ENCODE peak calls at places on chromosomes 4 and X, in ten cellular contexts. A is natural killer cell, T is nephron progenitor cell, L is endothelial cell of umbilical vein, F is colonic mucosa, I is fibroblast of pulmonary artery, R is hepatocyte, S is fibroblast of the aortic adventitia, J is brain microvascular endothelial cell, V is choroid plexus epithelial cell. K is an unnamed sample.

GRCh38 chrX:107691024-107691448 is 62.7 kb downstream of the PRPS1 start:
- DNase-seq in I (no peak), T (no peak), S (no peak), J (no peak), F (no peak), V (peak), L (no peak), A (no peak), R (no peak), K (no peak)

GRCh38 chr4:137545461-137545861 is 13.2 kb upstream of the PCDH18 start:
- DNase-seq in J (peak), R (peak), F (no peak), A (no peak), S (peak), I (peak), T (no peak), V (peak), L (no peak), K (no peak)

GRCh38 chrX:292900-293897 is 12.0 kb downstream of the PLCXD1 start:
- DNase-seq in J (no peak), A (no peak), T (no peak), S (no peak), F (peak), R (no peak), L (no peak), V (no peak), I (no peak), K (no peak)

GRCh38 chrX:9948406-9948805 is 18.8 kb upstream of the CLDN34 start:
- DNase-seq in T (no peak), S (no peak), I (no peak), A (no peak), V (no peak), L (no peak), F (no peak), J (no peak), R (no peak), K (no peak)

GRCh38 chrX:151151668-151152267 is 24.6 kb upstream of the GPR50 start:
- DNase-seq in R (peak), L (peak), S (peak), V (peak), F (peak), A (no peak), I (peak), T (peak), J (peak), K (peak)

GRCh38 chrX:29851971-29852605 is 363.3 kb upstream of the MAGEB2 start:
- DNase-seq in I (no peak), J (no peak), V (no peak), S (peak), A (no peak), T (no peak), R (no peak), F (no peak), L (no peak), K (no peak)

GRCh38 chr4:147361726-147362125 is 119.2 kb upstream of the EDNRA start:
- DNase-seq in J (peak), T (no peak), V (peak), F (peak), S (peak), L (peak), R (peak), A (no peak), I (peak), K (no peak)

GRCh38 chrX:2819345-2820130 is 9.2 kb upstream of the GYG2 start:
- DNase-seq in L (peak), V (peak), T (no peak), R (peak), S (peak), I (peak), A (no peak), J (no peak), F (peak), K (no peak)

GRCh38 chr4:17232575-17233253 is 279.2 kb downstream of the QDPR start:
- DNase-seq in V (peak), F (no peak), R (peak), L (peak), S (peak), I (peak), A (no peak), T (no peak), J (peak), K (no peak)

GRCh38 chrX:93673869-93674271 is at the start of gene FAM133A:
- DNase-seq in T (no peak), F (no peak), L (no peak), A (no peak), S (peak), V (peak), J (no peak), R (peak), I (peak), K (no peak)

GRCh38 chrX:41664307-41665299 is 24.2 kb upstream of the GPR34 start:
- DNase-seq in I (peak), V (peak), F (no peak), R (no peak), A (no peak), T (no peak), L (no peak), S (no peak), J (no peak), K (no peak)

GRCh38 chr4:104549736-104550135 is 55.0 kb upstream of the CXXC4 start:
- DNase-seq in F (no peak), T (no peak), A (no peak), L (no peak), R (no peak), J (no peak), V (no peak), S (no peak), I (no peak), K (no peak)

GRCh38 chr4:40840985-40841571 is 91.3 kb downstream of the NSUN7 start:
- DNase-seq in T (peak), L (peak), J (peak), F (peak), S (peak), I (peak), V (peak), R (peak), A (no peak), K (peak)

GRCh38 chr4:146916479-146917076 is 29.1 kb downstream of the TTC29 start:
- DNase-seq in V (peak), T (peak), S (peak), I (peak), F (no peak), L (peak), J (peak), R (peak), A (no peak), K (peak)

DNA sequence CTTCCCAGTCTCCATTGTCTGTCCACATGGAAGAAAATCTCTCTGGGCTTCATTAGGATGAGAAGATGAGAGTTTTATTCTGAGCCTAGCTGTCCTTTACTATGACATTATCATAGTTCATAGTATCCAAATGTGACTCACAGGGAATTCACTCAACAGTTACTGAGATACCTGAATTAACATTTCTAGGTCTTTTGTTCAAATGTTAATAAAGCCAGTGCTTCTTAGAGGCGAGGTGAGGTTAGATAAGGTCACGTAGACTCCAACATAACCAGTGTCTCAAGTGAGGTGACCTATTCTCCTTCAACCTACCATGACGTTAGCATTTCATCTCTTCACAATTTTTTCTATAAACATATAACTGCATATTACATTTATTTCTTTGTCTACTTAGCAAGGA is 67.2 kb downstream of the PALLD start:
- DNase-seq in S (no peak), V (no peak), F (no peak), R (no peak), T (no peak), A (no peak), I (no peak), J (no peak), L (no peak), K (no peak)
- TF ChIP-seq CTCF in S (no peak), V (no peak), F (no peak), R (no peak), T (no peak), A (no peak), I (no peak), J (no peak), L (no peak), K (no peak)

GRCh38 chrX:129403974-129404669 is 119.2 kb downstream of the SMARCA1 start:
- DNase-seq in S (no peak), J (no peak), A (no peak), I (no peak), V (peak), T (no peak), R (no peak), L (no peak), F (no peak), K (no peak)
- TF ChIP-seq CTCF in S (no peak), J (no peak), A (no peak), I (no peak), V (no peak), T (no peak), R (no peak), L (no peak), F (no peak), K (no peak)

GRCh38 chr4:184471872-184472539 is 2.3 kb downstream of the IRF2 start:
- DNase-seq in A (no peak), J (peak), L (no peak), F (peak), T (no peak), S (peak), I (peak), R (peak), V (peak), K (no peak)

GRCh38 chr4:184473265-184473514 is 1.2 kb downstream of the IRF2 start:
- DNase-seq in T (no peak), A (no peak), R (no peak), F (no peak), J (no peak), L (no peak), I (no peak), S (no peak), V (no peak), K (no peak)

GRCh38 chr4:184474261-184475095 is at the start of gene IRF2:
- DNase-seq in R (peak), T (peak), I (peak), V (peak), L (peak), F (peak), A (peak), S (peak), J (peak), K (peak)

GRCh38 chr4:184473515-184474260 is 662 bp downstream of the IRF2 start:
- DNase-seq in V (peak), L (no peak), T (peak), I (peak), F (peak), A (peak), R (peak), J (peak), S (peak), K (peak)

GRCh38 chr4:184472540-184473264 is 1.6 kb downstream of the IRF2 start:
- DNase-seq in L (peak), F (peak), J (peak), T (peak), I (peak), R (peak), V (peak), S (peak), A (peak), K (peak)
- TF ChIP-seq CTCF in L (no peak), F (no peak), J (no peak), T (no peak), I (no peak), R (no peak), V (no peak), S (no peak), A (peak), K (no peak)

GRCh38 chrX:136953867-136954787 is 73.6 kb upstream of the RBMX start:
- DNase-seq in S (peak), V (peak), J (peak), T (peak), A (peak), R (peak), I (peak), L (peak), F (peak), K (peak)
- TF ChIP-seq CTCF in S (peak), V (peak), J (peak), T (peak), A (peak), R (peak), I (peak), L (peak), F (peak), K (peak)